ENCODE peak calls at places on chromosome 20, in seven cellular contexts. M is MM.1S, X is astrocyte of the spinal cord, Y is epithelial cell of proximal tubule, G is HEK293T, E is neural crest cell, H is NCI-H1105. S is an unnamed sample.

GRCh38 chr20:3654326-3655031 is 8.7 kb downstream of the GFRA4 start:
- DNase-seq in M (no peak), X (no peak), Y (peak), G (no peak), E (no peak), H (no peak), S (peak)

GRCh38 chr20:14925286-14925685 is 587.9 kb upstream of the FLRT3 start:
- DNase-seq in M (no peak), X (peak), Y (no peak), G (no peak), E (no peak), H (no peak), S (no peak)

GRCh38 chr20:37741560-37741959 is 47.7 kb downstream of the CTNNBL1 start:
- DNase-seq in M (no peak), X (peak), Y (no peak), G (no peak), E (no peak), H (no peak), S (no peak)

GRCh38 chr20:34886122-34886521 is 9.7 kb downstream of the ACSS2 start:
- DNase-seq in M (no peak), X (no peak), Y (no peak), G (no peak), E (no peak), H (no peak), S (no peak)

GRCh38 chr20:8981482-8981881 is 87.4 kb upstream of the PLCB4 start:
- DNase-seq in M (no peak), X (no peak), Y (no peak), G (no peak), E (no peak), H (no peak), S (no peak)

GRCh38 chr20:21509597-21510331 is 4.1 kb downstream of the NKX2-2 start:
- DNase-seq in M (no peak), X (peak), Y (no peak), G (no peak), E (no peak), H (no peak), S (no peak)

GRCh38 chr20:16898433-16898832 is 150.3 kb downstream of the OTOR start:
- DNase-seq in M (no peak), X (no peak), Y (no peak), G (no peak), E (no peak), H (no peak), S (no peak)

GRCh38 chr20:51540585-51540984 is 1.9 kb downstream of the NFATC2 start:
- DNase-seq in M (no peak), X (no peak), Y (no peak), G (no peak), E (no peak), H (no peak), S (no peak)

GRCh38 chr20:24937579-24937978 is 11.5 kb upstream of the CST7 start:
- DNase-seq in M (no peak), X (no peak), Y (no peak), G (no peak), E (no peak), H (no peak), S (no peak)

GRCh38 chr20:7760261-7761048 is 179.8 kb downstream of the HAO1 start:
- DNase-seq in M (no peak), X (no peak), Y (no peak), G (no peak), E (no peak), H (no peak), S (no peak)

GRCh38 chr20:51326241-51326819 is 216.2 kb downstream of the NFATC2 start:
- DNase-seq in M (peak), X (no peak), Y (no peak), G (peak), E (peak), H (no peak), S (peak)

GRCh38 chr20:43229696-43230095 is 40.0 kb upstream of the PTPRT start:
- DNase-seq in M (no peak), X (no peak), Y (no peak), G (no peak), E (no peak), H (no peak), S (no peak)

GRCh38 chr20:1328680-1329330 is at the start of gene SDCBP2:
- DNase-seq in M (no peak), X (no peak), Y (no peak), G (no peak), E (no peak), H (no peak), S (no peak)

GRCh38 chr20:57374343-57374930 is 16.8 kb upstream of the RBM38 start:
- DNase-seq in M (no peak), X (no peak), Y (no peak), G (no peak), E (no peak), H (no peak), S (no peak)

GRCh38 chr20:20364747-20365558 is 3.0 kb upstream of the INSM1 start:
- DNase-seq in M (no peak), X (no peak), Y (no peak), G (no peak), E (no peak), H (peak), S (peak)

GRCh38 chr20:32990426-32990825 is 13.8 kb downstream of the SUN5 start:
- DNase-seq in M (no peak), X (no peak), Y (no peak), G (no peak), E (no peak), H (no peak), S (no peak)

GRCh38 chr20:38342196-38342595 is 4.1 kb upstream of the LBP start:
- DNase-seq in M (no peak), X (no peak), Y (no peak), G (no peak), E (no peak), H (no peak), S (no peak)

GRCh38 chr20:62421716-62421990 is 5.7 kb downstream of the RBBP8NL start:
- DNase-seq in M (no peak), X (no peak), Y (no peak), G (no peak), E (no peak), H (no peak), S (no peak)

GRCh38 chr20:51980277-51980676 is 178.0 kb upstream of the SALL4 start:
- DNase-seq in M (no peak), X (no peak), Y (no peak), G (no peak), E (no peak), H (no peak), S (no peak)

GRCh38 chr20:55052464-55052863 is 577.1 kb downstream of the DOK5 start:
- DNase-seq in M (no peak), X (no peak), Y (no peak), G (no peak), E (no peak), H (no peak), S (no peak)

GRCh38 chr20:2838170-2838797 is 2.2 kb downstream of the PCED1A start:
- DNase-seq in M (no peak), X (no peak), Y (no peak), G (no peak), E (no peak), H (no peak), S (no peak)

GRCh38 chr20:9246731-9247130 is 177.8 kb downstream of the PLCB4 start:
- DNase-seq in M (no peak), X (no peak), Y (no peak), G (no peak), E (no peak), H (no peak), S (no peak)

GRCh38 chr20:50195524-50196120 is 5.0 kb downstream of the CEBPB start:
- DNase-seq in M (no peak), X (no peak), Y (no peak), G (no peak), E (no peak), H (no peak), S (no peak)

GRCh38 chr20:1225263-1225728 is 548 bp upstream of the RAD21L1 start:
- DNase-seq in M (no peak), X (no peak), Y (no peak), G (no peak), E (no peak), H (no peak), S (no peak)

GRCh38 chr20:48215536-48215935 is 430.3 kb upstream of the SULF2 start:
- DNase-seq in M (no peak), X (no peak), Y (no peak), G (no peak), E (no peak), H (no peak), S (no peak)